ENCODE peak calls at places on chromosomes 12 and 14, in nine cellular contexts. N, S, Y, A, P, Q, C, J and R are unnamed samples.

GRCh38 chr12:19712041-19712440 is 272.7 kb downstream of the AEBP2 start:
- DNase-seq in N (peak; percentile 82), S (peak; percentile 9), Y (no peak), A (no peak), P (no peak), Q (peak; percentile 43), C (peak; percentile 4), J (no peak), R (no peak)

GRCh38 chr12:116055895-116056607 is 221.4 kb downstream of the MED13L start:
- DNase-seq in N (no peak), S (no peak), Y (no peak), A (no peak), P (no peak), Q (no peak), C (no peak), J (no peak), R (peak; percentile 22)

GRCh38 chr12:57242329-57242690 is 8.7 kb downstream of the STAC3 start:
- DNase-seq in N (no peak), S (peak; percentile 66), Y (no peak), A (peak; percentile 58), P (peak; percentile 90), Q (no peak), C (no peak), J (no peak), R (no peak)

GRCh38 chr14:91177073-91177796 is 63.4 kb downstream of the DGLUCY start:
- DNase-seq in N (peak; percentile 80), S (peak; percentile 64), Y (no peak), A (peak; percentile 65), P (no peak), Q (peak; percentile 28), C (peak; percentile 42), J (peak; percentile 65), R (peak; percentile 84)

GRCh38 chr14:106875503-106875902 is 1349.1 kb downstream of the TMEM121 start:
- DNase-seq in N (no peak), S (peak; percentile 27), Y (no peak), A (peak; percentile 51), P (no peak), Q (no peak), C (no peak), J (no peak), R (peak; percentile 74)

GRCh38 chr12:100611031-100611430 is 37.5 kb downstream of the GAS2L3 start:
- DNase-seq in N (peak; percentile 2), S (no peak), Y (no peak), A (no peak), P (no peak), Q (no peak), C (no peak), J (no peak), R (no peak)

GRCh38 chr12:48165089-48166031 is 8.0 kb upstream of the ASB8 start:
- DNase-seq in N (peak; percentile 75), S (peak; percentile 63), Y (no peak), A (no peak), P (no peak), Q (no peak), C (no peak), J (peak; percentile 58), R (peak; percentile 33)

GRCh38 chr12:115267464-115267863 is 583.5 kb upstream of the TBX3 start:
- DNase-seq in N (no peak), S (no peak), Y (no peak), A (no peak), P (no peak), Q (no peak), C (no peak), J (no peak), R (no peak)

GRCh38 chr12:64057706-64058105 is 164.4 kb downstream of the KICS2 start:
- DNase-seq in N (no peak), S (no peak), Y (no peak), A (no peak), P (no peak), Q (no peak), C (no peak), J (no peak), R (no peak)

GRCh38 chr12:74408601-74409166 is 129.0 kb upstream of the ATXN7L3B start:
- DNase-seq in N (no peak), S (no peak), Y (no peak), A (no peak), P (no peak), Q (no peak), C (no peak), J (no peak), R (no peak)

GRCh38 chr12:10722502-10722904 is 620 bp downstream of the YBX3 start:
- DNase-seq in N (peak; percentile 73), S (no peak), Y (peak; percentile 74), A (peak; percentile 43), P (no peak), Q (peak; percentile 43), C (no peak), J (peak; percentile 64), R (peak; percentile 67)